ENCODE peak calls at places on chromosome 3, in six cellular contexts. O, C, B, Q, H and M are unnamed samples.

GRCh38 chr3:129599607-129600006 is 6.9 kb downstream of the PLXND1 start:
- DNase-seq in O (no peak), C (no peak), B (peak; percentile 48), Q (no peak), H (no peak), M (no peak)

GRCh38 chr3:25594007-25594502 is 70.7 kb downstream of the TOP2B start:
- DNase-seq in O (no peak), C (no peak), B (peak; percentile 16), Q (no peak), H (no peak), M (no peak)

GRCh38 chr3:151675858-151676615 is 57.7 kb upstream of the AADACL2 start:
- DNase-seq in O (no peak), C (no peak), B (no peak), Q (no peak), H (no peak), M (no peak)

GRCh38 chr3:70873686-70874085 is 561.2 kb upstream of the MDFIC2 start:
- DNase-seq in O (no peak), C (no peak), B (no peak), Q (no peak), H (no peak), M (no peak)

GRCh38 chr3:178671261-178672191 is 135.3 kb downstream of the KCNMB2 start:
- DNase-seq in O (no peak), C (no peak), B (no peak), Q (peak; percentile 39), H (no peak), M (no peak)

GRCh38 chr3:169505577-169506155 is 157.8 kb downstream of the MECOM start:
- DNase-seq in O (no peak), C (no peak), B (no peak), Q (no peak), H (no peak), M (no peak)

GRCh38 chr3:108329087-108329486 is 32.7 kb downstream of the HHLA2 start:
- DNase-seq in O (no peak), C (no peak), B (peak; percentile 14), Q (no peak), H (no peak), M (no peak)

GRCh38 chr3:40229411-40229810 is 80.1 kb upstream of the EIF1B start:
- DNase-seq in O (no peak), C (no peak), B (no peak), Q (no peak), H (no peak), M (no peak)

GRCh38 chr3:166634091-166634746 is 745.9 kb downstream of the ZBBX start:
- DNase-seq in O (no peak), C (no peak), B (no peak), Q (no peak), H (no peak), M (no peak)

GRCh38 chr3:46931631-46932441 is 44.7 kb downstream of the CCDC12 start:
- DNase-seq in O (no peak), C (no peak), B (no peak), Q (no peak), H (peak; percentile 59), M (no peak)

GRCh38 chr3:147354621-147355020 is 51.7 kb downstream of the ZIC4 start:
- DNase-seq in O (no peak), C (no peak), B (no peak), Q (no peak), H (no peak), M (no peak)

GRCh38 chr3:16064660-16065414 is 109.6 kb upstream of the GALNT15 start:
- DNase-seq in O (no peak), C (no peak), B (peak; percentile 21), Q (no peak), H (no peak), M (peak; percentile 65)

GRCh38 chr3:119469378-119470189 is 821 bp downstream of the POGLUT1 start:
- DNase-seq in O (peak; percentile 25), C (no peak), B (peak; percentile 51), Q (no peak), H (no peak), M (no peak)

GRCh38 chr3:191328963-191329653 is at the start of gene CCDC50:
- DNase-seq in O (peak; percentile 87), C (peak; percentile 90), B (no peak), Q (peak; percentile 84), H (peak; percentile 86), M (peak; percentile 88)

GRCh38 chr3:120450914-120451669 is at the start of gene FSTL1:
- DNase-seq in O (no peak), C (peak; percentile 57), B (no peak), Q (no peak), H (no peak), M (peak; percentile 65)

GRCh38 chr3:144229237-144229830 is 257.7 kb downstream of the DIPK2A start:
- DNase-seq in O (no peak), C (no peak), B (no peak), Q (no peak), H (no peak), M (no peak)

GRCh38 chr3:173688216-173688842 is 290.8 kb downstream of the NLGN1 start:
- DNase-seq in O (no peak), C (no peak), B (no peak), Q (no peak), H (no peak), M (no peak)

GRCh38 chr3:114627760-114628159 is 333.9 kb downstream of the TIGIT start:
- DNase-seq in O (no peak), C (no peak), B (no peak), Q (no peak), H (no peak), M (no peak)